ENCODE peak calls at places on chromosomes 1 and 21, in ten cellular contexts. P is occipital lobe, Y is GM06990, F is iPS-NIHi11, L is heart right ventricle, E is HTR-8/SVneo, J is caudate nucleus, G is cerebellum, W is Caki2, C is NCI-H1417 treated with DMSO at 0.1 percent for 48 hours. I is an unnamed sample.

GRCh38 chr1:3924871-3925655 is 25.0 kb upstream of the C1orf174 start:
- DNase-seq in P (no peak), Y (no peak), F (no peak), L (no peak), E (no peak), J (no peak), G (no peak), W (no peak), C (peak), I (no peak)

GRCh38 chr21:37932936-37933335 is 16.7 kb upstream of the KCNJ6 start:
- DNase-seq in P (no peak), Y (no peak), F (no peak), L (no peak), E (no peak), J (no peak), G (no peak), W (no peak), C (no peak), I (no peak)

GRCh38 chr21:43717166-43717853 is 1.6 kb upstream of the PDXK start:
- DNase-seq in P (no peak), Y (no peak), F (no peak), L (no peak), E (no peak), J (no peak), G (no peak), W (no peak), C (no peak), I (no peak)

GRCh38 chr1:191634801-191635520 is 523.3 kb upstream of the RGS18 start:
- DNase-seq in P (no peak), Y (no peak), F (no peak), L (no peak), E (no peak), J (no peak), G (no peak), W (no peak), C (no peak), I (no peak)

GRCh38 chr21:45470087-45470515 is 65.1 kb downstream of the COL18A1 start:
- DNase-seq in P (no peak), Y (no peak), F (no peak), L (peak), E (no peak), J (no peak), G (no peak), W (no peak), C (no peak), I (no peak)

GRCh38 chr1:207991331-207991914 is 80.5 kb upstream of the CD34 start:
- DNase-seq in P (no peak), Y (no peak), F (no peak), L (no peak), E (no peak), J (no peak), G (no peak), W (no peak), C (no peak), I (no peak)

GRCh38 chr1:244445320-244446181 is 6.2 kb downstream of the ADSS2 start:
- DNase-seq in P (no peak), Y (no peak), F (no peak), L (no peak), E (no peak), J (no peak), G (no peak), W (no peak), C (no peak), I (no peak)

GRCh38 chr1:43912607-43913006 is 21.0 kb upstream of the ARTN start:
- DNase-seq in P (no peak), Y (no peak), F (peak), L (no peak), E (no peak), J (no peak), G (no peak), W (no peak), C (no peak), I (peak)

GRCh38 chr1:156123356-156124196 is 9.1 kb downstream of the LMNA start:
- DNase-seq in P (peak), Y (peak), F (peak), L (peak), E (peak), J (peak), G (no peak), W (peak), C (peak), I (peak)